ENCODE peak calls at places on chromosome 17, in four cellular contexts. Y, X, M and N are unnamed samples.
A peak's percentile ranks its signal among the peaks of the same experiment; 100 is the strongest.

GRCh38 chr17:70804161-70804560 is 634.8 kb downstream of the KCNJ2 start:
- DNase-seq in X (peak; percentile 9), M (peak; percentile 63), Y (no peak), N (peak; percentile 28)

GRCh38 chr17:681738-682137 is 32.9 kb downstream of the VPS53 start:
- DNase-seq in Y (peak; percentile 79), X (no peak), M (peak; percentile 79), N (no peak)

GRCh38 chr17:51165680-51166197 is 472 bp upstream of the NME2 start:
- DNase-seq in M (peak; percentile 52), Y (peak; percentile 48), X (peak; percentile 51), N (peak; percentile 38)

GRCh38 chr17:28406478-28406824 is 439 bp upstream of the SLC46A1 start:
- DNase-seq in Y (peak; percentile 27), X (no peak), M (peak; percentile 15), N (peak; percentile 40)

GRCh38 chr17:13353590-13353989 is 248.1 kb downstream of the HS3ST3A1 start:
- DNase-seq in Y (no peak), X (no peak), M (peak; percentile 80), N (no peak)

GRCh38 chr17:72126575-72127486 is 6.0 kb downstream of the SOX9 start:
- DNase-seq in Y (no peak), X (peak; percentile 37), M (peak; percentile 88), N (peak; percentile 80)

GRCh38 chr17:13131211-13131610 is 113.4 kb upstream of the ELAC2 start:
- DNase-seq in M (no peak), Y (no peak), X (no peak), N (no peak)

GRCh38 chr17:348692-349425 is 3.7 kb downstream of the RPH3AL start:
- DNase-seq in Y (peak; percentile 47), X (no peak), M (no peak), N (peak; percentile 74)

GRCh38 chr17:27741361-27741861 is 58.9 kb downstream of the NOS2 start:
- DNase-seq in X (peak; percentile 88), M (peak; percentile 84), Y (no peak), N (peak; percentile 21)

GRCh38 chr17:59621771-59622170 is 2.1 kb downstream of the CLTC start:
- DNase-seq in X (no peak), M (peak; percentile 48), Y (no peak), N (no peak)

GRCh38 chr17:2093349-2093748 is 38.4 kb downstream of the HIC1 start:
- DNase-seq in X (no peak), M (no peak), Y (no peak), N (peak; percentile 78)

GRCh38 chr17:44170499-44171201 is at the start of gene ASB16:
- DNase-seq in X (no peak), Y (peak; percentile 40), M (peak; percentile 47), N (no peak)

GRCh38 chr17:6558932-6559752 is 2.8 kb upstream of the PITPNM3 start:
- DNase-seq in X (no peak), Y (no peak), M (no peak), N (no peak)

GRCh38 chr17:75090871-75091854 is 3.4 kb downstream of the SLC16A5 start:
- DNase-seq in M (no peak), Y (no peak), X (no peak), N (no peak)

GRCh38 chr17:34999456-34999855 is 19.1 kb downstream of the LIG3 start:
- DNase-seq in Y (no peak), X (no peak), M (no peak), N (no peak)

GRCh38 chr17:33873218-33873617 is 381.9 kb upstream of the CCL2 start:
- DNase-seq in M (peak; percentile 3), X (no peak), Y (no peak), N (no peak)

GRCh38 chr17:49708515-49709161 is 874 bp upstream of the SLC35B1 start:
- DNase-seq in M (peak; percentile 70), Y (peak; percentile 11), X (peak; percentile 58), N (peak; percentile 77)

GRCh38 chr17:83155128-83156081 is 76.0 kb downstream of the METRNL start:
- DNase-seq in Y (no peak), M (peak; percentile 98), X (peak; percentile 94), N (no peak)

GRCh38 chr17:73432624-73433190 is 120.9 kb upstream of the CDC42EP4 start:
- DNase-seq in Y (no peak), X (no peak), M (no peak), N (no peak)

GRCh38 chr17:73338566-73339247 is 26.9 kb upstream of the CDC42EP4 start:
- DNase-seq in M (no peak), Y (no peak), X (no peak), N (no peak)

GRCh38 chr17:59423137-59423703 is 91.8 kb downstream of the YPEL2 start:
- DNase-seq in M (peak; percentile 87), Y (no peak), X (peak; percentile 50), N (peak; percentile 48)

GRCh38 chr17:393806-394717 is 41.5 kb upstream of the RPH3AL start:
- DNase-seq in M (no peak), X (no peak), Y (no peak), N (no peak)

GRCh38 chr17:68807998-68808772 is 147.0 kb downstream of the ABCA8 start:
- DNase-seq in X (peak; percentile 33), M (peak; percentile 58), Y (no peak), N (no peak)

GRCh38 chr17:28634211-28634865 is 10.6 kb downstream of the BLTP2 start:
- DNase-seq in M (no peak), Y (no peak), X (no peak), N (no peak)

GRCh38 chr17:60079401-60079861 is 710 bp upstream of the HEATR6 start:
- DNase-seq in M (peak; percentile 65), X (peak; percentile 33), Y (no peak), N (no peak)

GRCh38 chr17:51765558-51766145 is 392.9 kb downstream of the CA10 start:
- DNase-seq in M (no peak), X (no peak), Y (no peak), N (no peak)

GRCh38 chr17:31309525-31309924 is 4.3 kb downstream of the EVI2B start:
- DNase-seq in M (no peak), X (no peak), Y (no peak), N (no peak)

GRCh38 chr17:69485126-69485724 is 70.7 kb downstream of the MAP2K6 start:
- DNase-seq in X (no peak), M (peak; percentile 28), Y (no peak), N (no peak)

GRCh38 chr17:9843152-9844010 is 17.7 kb downstream of the GLP2R start:
- DNase-seq in M (peak; percentile 47), Y (no peak), X (no peak), N (peak; percentile 22)

GRCh38 chr17:5942687-5943086 is 127.5 kb upstream of the WSCD1 start:
- DNase-seq in M (no peak), Y (no peak), X (no peak), N (no peak)

GRCh38 chr17:49901460-49902331 is 53.8 kb upstream of the TAC4 start:
- DNase-seq in Y (peak; percentile 50), M (peak; percentile 40), X (peak; percentile 49), N (peak; percentile 12)

GRCh38 chr17:44331249-44331760 is 6.7 kb upstream of the SLC25A39 start:
- DNase-seq in X (no peak), M (peak; percentile 72), Y (peak; percentile 89), N (peak; percentile 60)

GRCh38 chr17:73489991-73490390 is 154.3 kb downstream of the SDK2 start:
- DNase-seq in Y (no peak), M (no peak), X (no peak), N (no peak)

GRCh38 chr17:21397341-21398050 is 21.3 kb downstream of the KCNJ12 start:
- DNase-seq in X (no peak), Y (no peak), M (peak; percentile 97), N (no peak)

GRCh38 chr17:14143678-14144077 is 74.4 kb downstream of the COX10 start:
- DNase-seq in M (peak; percentile 32), X (no peak), Y (no peak), N (peak; percentile 37)

GRCh38 chr17:61464121-61464905 is 12.1 kb downstream of the TBX4 start:
- DNase-seq in X (no peak), M (no peak), Y (no peak), N (no peak)

GRCh38 chr17:19004601-19005441 is at the start of gene FAM83G:
- DNase-seq in Y (peak; percentile 80), X (peak; percentile 81), M (peak; percentile 92), N (peak; percentile 74)

GRCh38 chr17:62666801-62667591 is 39.5 kb downstream of the MRC2 start:
- DNase-seq in Y (no peak), X (no peak), M (no peak), N (no peak)

DNA sequence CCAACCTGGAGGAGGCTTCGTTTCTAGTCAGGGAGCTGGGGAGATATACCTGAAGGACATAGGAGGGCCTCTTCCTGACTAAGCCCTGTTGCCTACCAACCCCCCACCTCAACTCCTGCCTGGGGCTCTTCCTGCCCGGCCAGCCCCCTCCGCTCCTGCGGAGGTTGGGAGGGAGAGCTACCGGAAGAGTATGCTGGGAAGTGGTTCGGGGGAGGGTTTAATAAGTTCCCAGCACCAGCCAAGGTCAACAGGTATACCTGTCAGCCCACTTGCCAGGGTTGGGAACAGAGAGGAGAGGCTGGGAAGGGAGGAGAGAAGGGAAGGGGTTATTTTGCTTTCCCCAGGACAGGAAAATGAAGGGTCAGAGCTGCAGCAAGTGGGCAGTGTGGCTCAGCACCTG is 4.7 kb downstream of the PPP1R1B start:
- DNase-seq in M (no peak), X (no peak), Y (no peak), N (peak; percentile 66)
- H3K4me3 ChIP-seq in M (no peak overlapping the region), X (no peak overlapping the region), Y (no peak overlapping the region), N (no peak overlapping the region)

GRCh38 chr17:81822996-81823799 is 9.9 kb downstream of the MCRIP1 start:
- DNase-seq in Y (no peak), M (no peak), X (no peak), N (no peak)
- H3K27me3 ChIP-seq in Y (no peaks in the 10 kb centered on the region), M (no peaks in the 10 kb centered on the region), X (no peaks in the 10 kb centered on the region), N (no peaks in the 10 kb centered on the region)

DNA sequence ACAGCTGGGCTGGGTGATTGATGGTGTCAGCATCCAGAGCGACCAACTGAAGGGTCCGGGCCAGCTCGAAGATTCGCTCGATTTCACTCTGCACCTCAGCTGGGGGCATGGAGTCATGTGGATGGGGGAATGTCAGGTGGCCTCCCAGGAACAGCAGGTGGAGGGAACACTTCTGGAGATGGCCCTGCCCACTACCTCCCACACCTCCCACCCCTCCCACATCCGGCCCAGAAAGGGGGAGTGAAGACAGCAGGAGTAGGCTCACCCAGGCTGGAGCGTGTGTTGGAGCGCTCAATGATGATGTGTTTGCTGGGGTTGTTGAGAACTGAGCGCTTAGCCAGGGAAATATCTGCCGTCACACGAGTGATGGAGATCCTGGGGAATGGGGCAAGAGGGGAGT is 13.7 kb downstream of the CACNB1 start:
- DNase-seq in Y (no peak), X (no peak), M (no peak), N (no peak)
- H3K36me3 ChIP-seq in Y (no peaks in the 10 kb centered on the region), X (peaks cover 32% of the 10 kb centered on the region), M (peaks cover 24% of the 10 kb centered on the region), N (peaks cover 25% of the 10 kb centered on the region)

DNA sequence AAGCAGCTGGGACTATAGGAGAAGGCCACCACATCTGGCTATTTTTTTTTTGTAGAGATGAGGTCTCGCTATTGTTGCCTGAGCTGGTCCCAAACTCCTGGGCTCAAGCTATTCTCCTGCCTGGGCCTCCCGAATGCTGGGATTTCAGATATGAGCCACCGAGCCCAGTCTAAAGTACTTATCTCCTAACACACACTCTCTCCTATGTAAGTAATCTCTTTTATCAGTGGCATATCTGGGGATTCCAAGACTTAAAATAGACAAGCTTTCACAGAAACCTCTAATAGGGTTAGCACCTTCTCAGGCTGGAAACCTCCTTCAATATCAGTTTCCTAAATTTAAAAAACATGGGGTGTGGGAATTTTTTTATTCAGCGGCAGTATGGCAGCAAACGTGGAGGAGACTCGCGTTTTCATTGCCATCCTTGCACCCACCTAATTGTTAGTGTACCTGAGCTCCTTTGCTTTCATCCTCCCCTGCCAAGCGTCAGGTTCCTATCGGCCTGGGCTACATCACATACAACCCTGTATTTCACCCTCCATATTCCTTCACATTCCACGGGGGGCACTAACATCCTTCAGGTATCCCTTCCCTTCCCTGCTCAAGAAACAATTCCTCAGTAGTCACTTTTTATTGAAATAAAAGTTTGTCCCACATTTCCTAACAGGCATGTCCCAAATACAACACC is 1.1 kb downstream of the EZH1 start:
- DNase-seq in Y (no peak), M (no peak), X (no peak), N (no peak)
- H3K4me3 ChIP-seq in Y (peak overlapping the region; percentile 63), M (peak overlapping the region; percentile 77), X (peak overlapping the region; percentile 69), N (peak overlapping the region; percentile 86)